ENCODE peak calls at places on chromosomes 6 and 20, in six cellular contexts. R is NCI-H1092; S is AG04449; I is HuH-7.5; L is HTR-8/SVneo; N is activated CD4-positive, CD25-positive, alpha-beta regulatory T cell treated with anti-CD3 and anti-CD28 coated beads, Interleukin-2, amount 50 U/mL, for 16 hours. B is an unnamed sample.

GRCh38 chr6:129785756-129786135 is 75.4 kb downstream of the TMEM244 start:
- DNase-seq in R (no peak), S (no peak), I (no peak), L (no peak), N (no peak), B (no peak)

GRCh38 chr20:2631228-2631627 is 21.2 kb upstream of the NOP56 start:
- DNase-seq in R (no peak), S (no peak), I (no peak), L (no peak), N (no peak), B (no peak)

GRCh38 chr6:158194487-158195280 is 26.5 kb downstream of the GTF2H5 start:
- DNase-seq in R (no peak), S (no peak), I (no peak), L (no peak), N (no peak), B (no peak)

GRCh38 chr6:164098857-164099534 is 684.5 kb downstream of the QKI start:
- DNase-seq in R (no peak), S (no peak), I (no peak), L (no peak), N (no peak), B (no peak)

GRCh38 chr6:85703359-85703758 is 60.7 kb upstream of the SYNCRIP start:
- DNase-seq in R (no peak), S (no peak), I (no peak), L (no peak), N (no peak), B (no peak)

GRCh38 chr6:93047033-93047432 is 372.3 kb downstream of the EPHA7 start:
- DNase-seq in R (no peak), S (no peak), I (no peak), L (no peak), N (no peak), B (no peak)

GRCh38 chr6:121603486-121603885 is 168.0 kb downstream of the GJA1 start:
- DNase-seq in R (no peak), S (no peak), I (peak; percentile 6), L (no peak), N (no peak), B (no peak)

GRCh38 chr6:125913864-125914351 is 42.7 kb upstream of the HINT3 start:
- DNase-seq in R (no peak), S (peak; percentile 95), I (no peak), L (peak; percentile 79), N (no peak), B (peak; percentile 32)

GRCh38 chr6:15906393-15906976 is 222.4 kb upstream of the MYLIP start:
- DNase-seq in R (no peak), S (no peak), I (no peak), L (no peak), N (no peak), B (no peak)

GRCh38 chr20:5080384-5080877 is 39.3 kb downstream of the PCNA start:
- DNase-seq in R (no peak), S (no peak), I (no peak), L (no peak), N (no peak), B (peak; percentile 70)

GRCh38 chr6:16731503-16732018 is 29.7 kb downstream of the ATXN1 start:
- DNase-seq in R (no peak), S (no peak), I (no peak), L (no peak), N (no peak), B (no peak)

GRCh38 chr6:167748458-167749379 is 78.0 kb upstream of the AFDN start:
- DNase-seq in R (no peak), S (no peak), I (no peak), L (no peak), N (no peak), B (no peak)